ENCODE peak calls at places on chromosomes 7 and 10, in six cellular contexts. One of them, this sample, is unnamed.

GRCh38 chr7:73885975-73886798 is 25.2 kb downstream of the TMEM270 start:
- DNase-seq in small intestine: no peak
- DNase-seq in thoracic aorta: no peak
- DNase-seq in HCEC 1CT: no peak
- DNase-seq in brain microvascular endothelial cell: peak
- DNase-seq in CD4-positive, CD25-positive, alpha-beta regulatory T cell: no peak
- DNase-seq in this sample: no peak

GRCh38 chr10:13654846-13655245 is 68.1 kb downstream of the PRPF18 start:
- DNase-seq in small intestine: no peak
- DNase-seq in brain microvascular endothelial cell: no peak
- DNase-seq in thoracic aorta: no peak
- DNase-seq in HCEC 1CT: no peak
- DNase-seq in CD4-positive, CD25-positive, alpha-beta regulatory T cell: no peak
- DNase-seq in this sample: no peak

GRCh38 chr10:29244978-29245377 is 43.9 kb upstream of the LYZL1 start:
- DNase-seq in brain microvascular endothelial cell: no peak
- DNase-seq in HCEC 1CT: no peak
- DNase-seq in CD4-positive, CD25-positive, alpha-beta regulatory T cell: no peak
- DNase-seq in small intestine: no peak
- DNase-seq in thoracic aorta: no peak
- DNase-seq in this sample: no peak

GRCh38 chr7:82442492-82443043 is 1.0 kb downstream of the CACNA2D1 start:
- DNase-seq in CD4-positive, CD25-positive, alpha-beta regulatory T cell: no peak
- DNase-seq in thoracic aorta: no peak
- DNase-seq in HCEC 1CT: no peak
- DNase-seq in small intestine: peak
- DNase-seq in brain microvascular endothelial cell: peak
- DNase-seq in this sample: no peak

GRCh38 chr7:150368884-150369739 is 490 bp downstream of the REPIN1 start:
- DNase-seq in brain microvascular endothelial cell: peak
- DNase-seq in HCEC 1CT: peak
- DNase-seq in CD4-positive, CD25-positive, alpha-beta regulatory T cell: peak
- DNase-seq in small intestine: peak
- DNase-seq in thoracic aorta: no peak
- DNase-seq in this sample: peak

GRCh38 chr7:157708896-157709295 is 372.1 kb downstream of the DNAJB6 start:
- DNase-seq in HCEC 1CT: no peak
- DNase-seq in thoracic aorta: no peak
- DNase-seq in small intestine: no peak
- DNase-seq in CD4-positive, CD25-positive, alpha-beta regulatory T cell: no peak
- DNase-seq in brain microvascular endothelial cell: no peak
- DNase-seq in this sample: no peak

GRCh38 chr7:129781128-129781855 is 169.8 kb downstream of the NRF1 start:
- DNase-seq in thoracic aorta: no peak
- DNase-seq in small intestine: no peak
- DNase-seq in brain microvascular endothelial cell: no peak
- DNase-seq in CD4-positive, CD25-positive, alpha-beta regulatory T cell: peak
- DNase-seq in HCEC 1CT: no peak
- DNase-seq in this sample: no peak

GRCh38 chr7:47905071-47905920 is 43.0 kb downstream of the PKD1L1 start:
- DNase-seq in CD4-positive, CD25-positive, alpha-beta regulatory T cell: no peak
- DNase-seq in small intestine: no peak
- DNase-seq in thoracic aorta: no peak
- DNase-seq in brain microvascular endothelial cell: no peak
- DNase-seq in HCEC 1CT: no peak
- DNase-seq in this sample: no peak

GRCh38 chr10:127149613-127150081 is 46.7 kb downstream of the INSYN2A start:
- DNase-seq in CD4-positive, CD25-positive, alpha-beta regulatory T cell: no peak
- DNase-seq in thoracic aorta: no peak
- DNase-seq in small intestine: no peak
- DNase-seq in HCEC 1CT: peak
- DNase-seq in brain microvascular endothelial cell: peak
- DNase-seq in this sample: no peak

GRCh38 chr7:34107306-34107705 is 202.0 kb downstream of the BMPER start:
- DNase-seq in brain microvascular endothelial cell: no peak
- DNase-seq in CD4-positive, CD25-positive, alpha-beta regulatory T cell: no peak
- DNase-seq in small intestine: no peak
- DNase-seq in thoracic aorta: no peak
- DNase-seq in HCEC 1CT: peak
- DNase-seq in this sample: no peak

GRCh38 chr7:141144921-141145629 is 71.2 kb downstream of the TMEM178B start:
- DNase-seq in CD4-positive, CD25-positive, alpha-beta regulatory T cell: no peak
- DNase-seq in thoracic aorta: no peak
- DNase-seq in brain microvascular endothelial cell: no peak
- DNase-seq in small intestine: no peak
- DNase-seq in HCEC 1CT: no peak
- DNase-seq in this sample: no peak

GRCh38 chr10:132353456-132354355 is 21.7 kb downstream of the LRRC27 start:
- DNase-seq in CD4-positive, CD25-positive, alpha-beta regulatory T cell: no peak
- DNase-seq in small intestine: no peak
- DNase-seq in brain microvascular endothelial cell: no peak
- DNase-seq in HCEC 1CT: no peak
- DNase-seq in thoracic aorta: no peak
- DNase-seq in this sample: no peak

GRCh38 chr10:3571310-3571825 is 213.6 kb downstream of the KLF6 start:
- DNase-seq in CD4-positive, CD25-positive, alpha-beta regulatory T cell: no peak
- DNase-seq in brain microvascular endothelial cell: no peak
- DNase-seq in small intestine: no peak
- DNase-seq in HCEC 1CT: no peak
- DNase-seq in thoracic aorta: no peak
- DNase-seq in this sample: no peak

GRCh38 chr7:29199776-29200175 is 5.2 kb downstream of the CHN2 start:
- DNase-seq in brain microvascular endothelial cell: no peak
- DNase-seq in thoracic aorta: no peak
- DNase-seq in HCEC 1CT: no peak
- DNase-seq in CD4-positive, CD25-positive, alpha-beta regulatory T cell: no peak
- DNase-seq in small intestine: no peak
- DNase-seq in this sample: no peak

GRCh38 chr7:135091717-135092116 is 56.2 kb upstream of the TMEM140 start:
- DNase-seq in HCEC 1CT: no peak
- DNase-seq in thoracic aorta: no peak
- DNase-seq in brain microvascular endothelial cell: no peak
- DNase-seq in small intestine: no peak
- DNase-seq in CD4-positive, CD25-positive, alpha-beta regulatory T cell: no peak
- DNase-seq in this sample: no peak